ENCODE peak calls at places on chromosomes 13 and 19, in six cellular contexts. One of them, this sample, is unnamed.

GRCh38 chr19:35689836-35690235 is 14.5 kb upstream of the ZBTB32 start:
- DNase-seq in IMR-90: no peak
- DNase-seq in NCI-H1436 treated with DMSO at 0.1 percent for 48 hours: no peak
- DNase-seq in head of caudate nucleus: no peak
- DNase-seq in K562: no peak
- DNase-seq in kidney glomerular epithelial cell: no peak
- DNase-seq in this sample: no peak

GRCh38 chr19:35104361-35104760 is 11.3 kb upstream of the FXYD3 start:
- DNase-seq in kidney glomerular epithelial cell: no peak
- DNase-seq in NCI-H1436 treated with DMSO at 0.1 percent for 48 hours: no peak
- DNase-seq in IMR-90: no peak
- DNase-seq in head of caudate nucleus: no peak
- DNase-seq in K562: no peak
- DNase-seq in this sample: no peak

GRCh38 chr19:44643605-44644390 is at the start of gene PVR:
- DNase-seq in K562: peak
- DNase-seq in kidney glomerular epithelial cell: peak
- DNase-seq in NCI-H1436 treated with DMSO at 0.1 percent for 48 hours: no peak
- DNase-seq in IMR-90: peak
- DNase-seq in head of caudate nucleus: peak
- DNase-seq in this sample: peak

GRCh38 chr13:21395953-21396352 is 63.1 kb downstream of the ZDHHC20 start:
- DNase-seq in head of caudate nucleus: no peak
- DNase-seq in IMR-90: no peak
- DNase-seq in kidney glomerular epithelial cell: no peak
- DNase-seq in K562: no peak
- DNase-seq in NCI-H1436 treated with DMSO at 0.1 percent for 48 hours: no peak
- DNase-seq in this sample: no peak

GRCh38 chr19:47582320-47582909 is 9.5 kb upstream of the ZNF541 start:
- DNase-seq in head of caudate nucleus: no peak
- DNase-seq in K562: no peak
- DNase-seq in NCI-H1436 treated with DMSO at 0.1 percent for 48 hours: no peak
- DNase-seq in IMR-90: peak
- DNase-seq in kidney glomerular epithelial cell: no peak
- DNase-seq in this sample: no peak

GRCh38 chr19:46404039-46404883 is 9.1 kb downstream of the CCDC8 start:
- DNase-seq in head of caudate nucleus: peak
- DNase-seq in IMR-90: peak
- DNase-seq in NCI-H1436 treated with DMSO at 0.1 percent for 48 hours: no peak
- DNase-seq in kidney glomerular epithelial cell: no peak
- DNase-seq in K562: peak
- DNase-seq in this sample: peak

GRCh38 chr19:18070181-18070580 is 16.6 kb downstream of the IL12RB1 start:
- DNase-seq in kidney glomerular epithelial cell: no peak
- DNase-seq in head of caudate nucleus: peak
- DNase-seq in K562: no peak
- DNase-seq in IMR-90: no peak
- DNase-seq in NCI-H1436 treated with DMSO at 0.1 percent for 48 hours: no peak
- DNase-seq in this sample: no peak

GRCh38 chr13:24684600-24684998 is 4.4 kb downstream of the ATP12A start:
- DNase-seq in head of caudate nucleus: no peak
- DNase-seq in K562: no peak
- DNase-seq in kidney glomerular epithelial cell: no peak
- DNase-seq in NCI-H1436 treated with DMSO at 0.1 percent for 48 hours: no peak
- DNase-seq in IMR-90: no peak
- DNase-seq in this sample: no peak

GRCh38 chr13:102138635-102139225 is 263.1 kb downstream of the FGF14 start:
- DNase-seq in NCI-H1436 treated with DMSO at 0.1 percent for 48 hours: no peak
- DNase-seq in head of caudate nucleus: no peak
- DNase-seq in K562: no peak
- DNase-seq in IMR-90: peak
- DNase-seq in kidney glomerular epithelial cell: no peak
- DNase-seq in this sample: no peak

GRCh38 chr13:60090579-60090978 is 73.1 kb downstream of the DIAPH3 start:
- DNase-seq in NCI-H1436 treated with DMSO at 0.1 percent for 48 hours: no peak
- DNase-seq in K562: no peak
- DNase-seq in kidney glomerular epithelial cell: no peak
- DNase-seq in IMR-90: peak
- DNase-seq in head of caudate nucleus: no peak
- DNase-seq in this sample: no peak

GRCh38 chr13:78372581-78372980 is 230.8 kb downstream of the POU4F1 start:
- DNase-seq in head of caudate nucleus: no peak
- DNase-seq in IMR-90: no peak
- DNase-seq in NCI-H1436 treated with DMSO at 0.1 percent for 48 hours: no peak
- DNase-seq in kidney glomerular epithelial cell: no peak
- DNase-seq in K562: no peak
- DNase-seq in this sample: no peak